ENCODE peak calls at places on chromosomes 7 and 10, in nine cellular contexts. C is heart left ventricle, R is left lung, E is astrocyte of the spinal cord, F is HCT116, O is foreskin fibroblast, I is dorsolateral prefrontal cortex, A is transverse colon, B is AG09309. W is an unnamed sample.

GRCh38 chr10:71132321-71132810 is 80.0 kb upstream of the UNC5B start:
- DNase-seq in C (no peak), A (no peak), R (no peak), B (no peak), F (no peak), E (no peak), I (no peak), O (no peak), W (no peak)

GRCh38 chr10:22369433-22370072 is 24.3 kb downstream of the SPAG6 start:
- DNase-seq in E (no peak), I (no peak), O (peak), R (no peak), F (peak), A (no peak), C (no peak), B (no peak), W (no peak)

GRCh38 chr7:135620980-135621850 is 41.1 kb upstream of the STMP1 start:
- DNase-seq in C (peak), A (peak), B (peak), R (no peak), F (peak), I (no peak), E (peak), O (peak), W (peak)

GRCh38 chr10:126387041-126387908 is 1.0 kb downstream of the ADAM12 start:
- DNase-seq in R (peak), C (peak), A (peak), B (peak), E (peak), F (no peak), O (peak), I (peak), W (no peak)

GRCh38 chr10:33477291-33478088 is 143.0 kb upstream of the NRP1 start:
- DNase-seq in B (no peak), A (no peak), C (no peak), F (no peak), O (no peak), I (no peak), E (no peak), R (no peak), W (no peak)

GRCh38 chr10:92747600-92747999 is 57.8 kb downstream of the HHEX start:
- DNase-seq in R (peak), B (no peak), O (no peak), A (peak), C (peak), F (no peak), I (no peak), E (no peak), W (no peak)

GRCh38 chr7:38070718-38071117 is 107.3 kb upstream of the STARD3NL start:
- DNase-seq in R (no peak), O (no peak), C (no peak), I (no peak), A (no peak), B (peak), F (peak), E (peak), W (peak)

GRCh38 chr7:2018786-2019692 is 213.7 kb downstream of the MAD1L1 start:
- DNase-seq in E (peak), A (peak), B (peak), I (no peak), F (no peak), O (peak), C (peak), R (peak), W (peak)

GRCh38 chr10:102656791-102657371 is 12.6 kb downstream of the TRIM8 start:
- DNase-seq in I (no peak), F (no peak), C (no peak), B (no peak), A (no peak), E (no peak), R (no peak), O (no peak), W (no peak)

GRCh38 chr10:13193637-13194036 is 32.3 kb downstream of the MCM10 start:
- DNase-seq in R (no peak), E (no peak), A (no peak), C (no peak), B (no peak), I (no peak), O (no peak), F (no peak), W (no peak)

GRCh38 chr10:58508316-58508715 is 4.4 kb upstream of the BICC1 start:
- DNase-seq in C (no peak), E (no peak), I (no peak), B (no peak), R (no peak), F (no peak), A (no peak), O (peak), W (no peak)

DNA sequence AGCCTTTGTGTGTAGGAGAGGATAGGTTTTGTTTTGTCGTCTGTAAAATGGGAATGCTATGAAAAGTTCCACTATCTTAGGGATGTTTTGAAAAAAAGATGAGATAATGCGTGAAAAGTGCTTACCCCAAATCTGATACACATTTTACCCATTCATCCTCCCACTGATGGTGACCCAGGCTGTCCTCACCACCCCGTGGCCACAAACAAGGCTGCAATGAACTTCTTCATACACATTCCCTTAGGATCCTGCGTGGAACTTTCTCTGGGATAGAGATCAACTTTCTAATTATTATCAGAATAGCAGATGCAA is 399 bp upstream of the OGDHL start:
- DNase-seq in B (no peak), F (no peak), I (no peak), R (no peak), O (no peak), C (no peak), A (no peak), E (no peak), W (no peak)
- H3K4me3 ChIP-seq in B (no peak), F (no peak), I (peak), R (peak), O (peak), C (peak), A (peak), E (peak), W (peak)

GRCh38 chr10:24971374-24971773 is 19.0 kb upstream of the PRTFDC1 start:
- DNase-seq in C (no peak), R (no peak), I (no peak), A (no peak), E (no peak), F (no peak), O (no peak), B (no peak), W (no peak)

GRCh38 chr10:24973163-24973562 is 20.8 kb upstream of the PRTFDC1 start:
- DNase-seq in I (no peak), F (no peak), C (no peak), O (no peak), E (no peak), B (no peak), A (no peak), R (no peak), W (no peak)

GRCh38 chr10:24969732-24970330 is 17.4 kb upstream of the PRTFDC1 start:
- DNase-seq in O (peak), C (no peak), F (no peak), E (no peak), I (no peak), R (no peak), B (peak), A (no peak), W (no peak)

GRCh38 chr10:24979685-24980084 is 27.3 kb upstream of the PRTFDC1 start:
- DNase-seq in E (no peak), C (no peak), R (no peak), I (no peak), O (no peak), A (no peak), B (no peak), F (no peak), W (no peak)

GRCh38 chr10:24974978-24975377 is 22.6 kb upstream of the PRTFDC1 start:
- DNase-seq in C (peak), B (peak), I (no peak), F (no peak), O (peak), E (peak), R (no peak), A (no peak), W (no peak)
- TF ChIP-seq CTCF in C (no peak), B (peak), I (no peak), F (no peak), O (peak), E (peak), R (no peak), A (no peak), W (peak)

GRCh38 chr7:148500978-148501377 is 89.6 kb upstream of the C7orf33 start:
- DNase-seq in A (no peak), F (no peak), C (no peak), E (no peak), O (no peak), R (no peak), I (no peak), B (no peak), W (no peak)
- H3K4me3 ChIP-seq in A (peak), F (no peak), C (no peak), E (no peak), O (no peak), R (no peak), I (no peak), B (no peak), W (no peak)

DNA sequence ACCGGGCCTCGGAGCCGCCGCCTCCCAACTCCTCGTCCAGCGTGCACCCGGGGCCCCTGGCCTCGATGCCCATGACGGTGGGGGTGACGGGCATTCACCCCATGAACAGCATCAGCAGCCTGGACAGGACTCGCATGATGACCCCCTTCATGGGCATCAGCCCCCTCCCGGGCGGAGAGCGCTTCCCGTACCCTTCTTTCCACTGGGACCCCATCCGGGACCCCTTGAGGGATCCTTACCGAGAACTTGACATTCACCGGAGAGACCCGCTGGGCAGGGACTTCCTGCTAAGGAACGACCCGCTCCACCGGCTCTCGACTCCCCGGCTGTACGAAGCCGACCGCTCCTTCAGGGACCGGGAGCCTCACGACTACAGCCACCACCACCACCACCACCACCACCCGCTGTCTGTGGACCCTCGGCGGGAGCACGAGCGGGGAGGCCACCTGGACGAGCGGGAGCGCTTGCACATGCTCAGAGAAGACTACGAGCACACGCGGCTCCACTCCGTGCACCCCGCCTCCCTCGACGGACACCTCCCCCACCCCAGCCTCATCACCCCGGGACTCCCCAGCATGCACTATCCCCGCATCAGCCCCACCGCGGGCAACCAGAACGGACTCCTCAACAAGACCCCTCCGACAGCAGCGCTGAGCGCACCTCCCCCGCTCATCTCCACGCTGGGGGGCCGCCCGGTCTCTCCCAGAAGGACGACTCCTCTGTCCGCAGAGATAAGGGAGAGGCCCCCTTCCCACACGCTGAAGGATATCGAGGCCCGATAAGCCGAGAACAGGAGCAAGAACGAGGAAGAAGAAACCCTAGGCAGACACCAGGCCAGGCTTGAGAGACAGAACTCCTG is 341.5 kb upstream of the GALNT17 start:
- DNase-seq in I (no peak), O (no peak), B (no peak), C (no peak), A (no peak), E (no peak), R (no peak), F (no peak), W (no peak)
- TF ChIP-seq CTCF in I (no peak), O (no peak), B (no peak), C (no peak), A (no peak), E (no peak), R (no peak), F (no peak), W (no peak)

GRCh38 chr7:22846961-22847360 is 24.3 kb upstream of the TOMM7 start:
- DNase-seq in O (no peak), A (no peak), C (no peak), E (no peak), I (no peak), R (no peak), B (no peak), F (no peak), W (no peak)

GRCh38 chr7:22853138-22853537 is 30.5 kb upstream of the TOMM7 start:
- DNase-seq in F (no peak), R (no peak), I (no peak), B (no peak), A (no peak), E (no peak), O (no peak), C (no peak), W (no peak)

GRCh38 chr7:22851140-22851539 is 28.5 kb upstream of the TOMM7 start:
- DNase-seq in O (peak), B (no peak), E (no peak), A (no peak), C (no peak), R (no peak), I (no peak), F (no peak), W (no peak)

GRCh38 chr7:22849158-22849557 is 26.5 kb upstream of the TOMM7 start:
- DNase-seq in C (no peak), R (no peak), E (no peak), A (no peak), B (no peak), O (peak), I (no peak), F (no peak), W (peak)

DNA sequence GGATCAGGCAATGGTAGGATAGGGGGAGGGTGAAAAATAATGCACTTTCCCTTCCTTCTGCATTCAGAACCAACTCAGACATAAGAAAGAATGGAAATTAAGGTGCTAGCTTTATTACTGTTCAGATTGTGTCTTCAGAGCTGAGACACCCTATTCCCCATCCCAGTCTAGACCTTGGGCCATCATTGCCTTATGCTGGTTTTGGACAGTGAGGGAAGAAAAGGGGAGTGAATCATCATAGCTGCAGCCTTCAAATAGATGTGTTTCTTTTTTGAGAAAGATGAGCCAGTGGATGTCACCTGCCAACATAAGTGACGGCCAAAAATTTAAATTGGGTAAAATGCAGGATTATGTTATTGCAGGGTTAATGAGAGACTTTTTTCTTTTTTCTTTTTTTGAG is 27.0 kb upstream of the TOMM7 start:
- DNase-seq in C (no peak), I (no peak), O (no peak), E (no peak), F (no peak), R (no peak), B (no peak), A (no peak), W (no peak)
- H3K4me3 ChIP-seq in C (no peak), I (no peak), O (no peak), E (no peak), F (no peak), R (no peak), B (no peak), A (no peak), W (no peak)

DNA sequence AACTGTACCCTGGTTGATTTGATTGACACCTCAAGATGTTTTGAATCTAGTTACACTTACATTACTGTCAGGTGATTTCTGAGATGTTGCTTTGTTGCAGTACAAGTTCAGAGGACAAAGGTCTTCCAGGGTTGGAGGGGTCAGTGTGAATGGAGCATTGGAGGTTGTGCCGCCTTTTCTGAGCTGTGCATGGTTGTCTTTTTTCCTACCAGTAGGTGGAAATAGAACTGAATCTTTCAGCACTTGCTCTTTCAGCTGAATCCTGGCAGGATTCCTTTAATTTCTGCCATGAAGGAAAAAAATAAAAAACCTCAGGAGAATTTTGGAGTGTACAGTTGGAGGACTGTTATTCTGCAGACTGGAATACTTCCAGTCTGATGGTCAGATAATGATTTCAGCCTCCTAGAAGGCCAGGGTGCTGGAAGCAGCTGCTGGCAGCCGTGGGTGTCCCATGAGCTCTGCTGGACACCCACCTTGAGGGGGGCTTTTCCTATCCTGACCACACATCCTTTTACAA is 82.7 kb downstream of the PLCE1 start:
- DNase-seq in I (no peak), E (peak), B (peak), A (peak), F (no peak), C (no peak), O (peak), R (no peak), W (no peak)
- TF ChIP-seq CTCF in I (peak), E (peak), B (peak), A (peak), F (no peak), C (peak), O (peak), R (no peak), W (peak)

GRCh38 chr10:75611081-75611971 is 179.9 kb downstream of the LRMDA start:
- DNase-seq in C (no peak), O (no peak), A (peak), I (no peak), E (no peak), F (no peak), R (no peak), B (no peak), W (no peak)
- H3K4me3 ChIP-seq in C (no peak), O (no peak), A (no peak), I (no peak), E (no peak), F (no peak), R (no peak), B (no peak), W (no peak)

GRCh38 chr10:48299066-48299465 is 7.4 kb upstream of the MAPK8 start:
- DNase-seq in R (no peak), F (no peak), I (no peak), A (no peak), C (no peak), O (no peak), E (no peak), B (no peak), W (no peak)

GRCh38 chr10:48296699-48297098 is 9.8 kb upstream of the MAPK8 start:
- DNase-seq in F (no peak), B (no peak), E (no peak), I (no peak), R (no peak), C (no peak), O (no peak), A (no peak), W (no peak)

GRCh38 chr10:48302515-48303476 is 3.7 kb upstream of the MAPK8 start:
- DNase-seq in F (no peak), R (no peak), I (no peak), B (no peak), E (no peak), A (no peak), O (no peak), C (no peak), W (no peak)

GRCh38 chr10:48305905-48306264 is 592 bp upstream of the MAPK8 start:
- DNase-seq in A (no peak), O (no peak), C (no peak), B (no peak), I (no peak), E (no peak), R (no peak), F (no peak), W (no peak)

DNA sequence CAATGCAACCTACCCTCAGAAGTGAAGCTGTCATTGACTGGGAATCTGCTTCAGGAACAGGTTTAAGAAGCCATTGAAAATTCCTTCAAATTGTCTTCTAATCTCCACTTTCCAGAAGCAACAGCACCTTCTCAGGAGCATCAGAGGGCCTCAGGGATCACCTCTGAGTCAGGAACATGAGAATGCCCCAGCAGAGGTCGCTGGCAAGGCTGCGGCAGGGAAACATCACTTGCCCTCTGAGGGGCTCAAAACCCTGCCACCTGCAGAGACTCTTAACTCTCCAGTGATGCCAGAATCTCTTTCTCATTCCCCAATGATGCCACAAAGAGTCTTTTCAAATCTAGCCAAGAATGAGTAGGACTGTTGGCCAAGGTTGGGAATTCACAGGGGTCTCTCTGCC is 5.9 kb upstream of the MAPK8 start:
- DNase-seq in F (no peak), B (no peak), I (no peak), R (no peak), A (no peak), E (no peak), O (no peak), C (no peak), W (no peak)
- TF ChIP-seq CTCF in F (no peak), B (no peak), I (no peak), R (no peak), A (no peak), E (no peak), O (no peak), C (no peak), W (no peak)

DNA sequence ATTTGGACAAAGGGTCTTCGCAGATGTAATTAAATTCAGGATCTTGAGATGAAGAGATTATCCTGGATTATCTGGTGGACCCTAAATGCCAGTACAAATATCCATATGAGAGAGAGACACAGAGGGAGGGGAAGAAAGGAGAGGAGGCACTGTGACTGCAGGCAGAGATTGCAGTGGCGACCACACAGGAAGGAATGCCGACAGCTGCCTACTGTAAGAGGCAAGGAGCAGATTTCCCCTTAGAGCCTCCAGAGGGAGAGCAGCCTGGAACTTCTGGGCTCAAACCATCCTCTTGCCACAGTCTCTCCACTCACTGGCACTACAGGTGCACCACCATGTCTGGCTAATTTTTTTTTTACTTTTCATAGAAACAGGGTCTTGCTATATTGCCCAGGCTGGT is 152.3 kb downstream of the SDK1 start:
- DNase-seq in A (no peak), I (no peak), B (no peak), E (no peak), F (no peak), C (no peak), R (no peak), O (no peak), W (no peak)
- H3K4me3 ChIP-seq in A (no peak), I (no peak), B (no peak), E (no peak), F (no peak), C (no peak), R (no peak), O (no peak), W (no peak)

DNA sequence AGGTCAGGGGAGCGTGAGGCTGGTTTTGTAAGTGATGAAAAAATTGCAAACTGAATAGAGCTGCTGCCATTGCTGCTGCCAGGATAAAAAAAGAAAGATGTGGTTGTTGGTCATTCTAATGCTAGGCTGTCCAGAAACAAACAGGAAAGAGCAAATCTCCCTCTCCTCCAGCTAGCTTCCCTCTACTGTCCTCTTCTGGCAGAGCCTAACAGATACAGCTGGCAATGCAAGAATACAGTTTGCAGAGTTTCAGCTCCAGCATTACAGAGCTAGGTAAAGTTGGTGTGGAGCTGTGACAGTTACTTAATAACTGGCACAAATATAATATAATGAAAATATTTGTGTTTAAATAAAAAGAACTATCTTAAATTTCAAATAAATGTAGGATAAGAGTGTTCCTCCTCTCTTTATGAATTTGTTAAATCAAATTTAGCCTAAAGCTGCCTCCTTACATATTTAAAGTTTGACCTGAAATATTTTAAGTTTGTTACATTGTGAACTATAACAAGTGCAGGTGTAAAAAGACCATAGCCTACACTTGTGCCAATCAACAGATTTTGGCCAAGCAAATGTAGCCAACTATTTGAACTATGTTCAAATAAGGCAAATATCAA is 407.7 kb downstream of the SH2D4B start:
- DNase-seq in C (no peak), A (no peak), O (no peak), B (no peak), E (no peak), F (no peak), I (no peak), R (no peak), W (no peak)
- TF ChIP-seq CTCF in C (peak), A (peak), O (no peak), B (no peak), E (peak), F (no peak), I (peak), R (no peak), W (peak)